ENCODE peak calls at places on chromosomes 6 and 20, in six cellular contexts. X is left ventricle myocardium inferior, B is glutamatergic neuron, E is iPS-NIHi11, L is NCI-H1417, I is fibroblast of the conjunctiva. U is an unnamed sample.

GRCh38 chr20:51338692-51339440 is 203.7 kb downstream of the NFATC2 start:
- DNase-seq in L (no peak), X (no peak), I (no peak), B (no peak), E (no peak), U (no peak)

GRCh38 chr20:10079964-10080363 is 45.2 kb downstream of the ANKEF1 start:
- DNase-seq in X (no peak), E (no peak), L (no peak), I (peak), B (no peak), U (no peak)

GRCh38 chr6:40986871-40987270 is 52.1 kb downstream of the UNC5CL start:
- DNase-seq in X (no peak), I (no peak), L (no peak), B (no peak), E (no peak), U (no peak)

GRCh38 chr20:44297721-44298120 is 13.3 kb downstream of the FITM2 start:
- DNase-seq in I (no peak), E (no peak), B (no peak), X (no peak), L (no peak), U (no peak)

GRCh38 chr20:37990571-37991151 is 42.6 kb downstream of the TTI1 start:
- DNase-seq in I (no peak), L (peak), X (peak), B (no peak), E (no peak), U (no peak)

GRCh38 chr6:157812425-157813171 is 10.4 kb upstream of the SNX9 start:
- DNase-seq in L (no peak), X (no peak), I (no peak), E (no peak), B (no peak), U (no peak)

GRCh38 chr6:163300838-163301237 is 113.7 kb upstream of the QKI start:
- DNase-seq in X (no peak), I (no peak), B (no peak), E (no peak), L (no peak), U (no peak)

GRCh38 chr6:99905209-99906106 is 88.6 kb downstream of the MCHR2 start:
- DNase-seq in X (no peak), E (peak), I (peak), B (no peak), L (peak), U (no peak)

GRCh38 chr6:46909371-46909770 is 12.4 kb downstream of the ADGRF5 start:
- DNase-seq in E (no peak), L (no peak), X (no peak), I (no peak), B (no peak), U (no peak)

GRCh38 chr6:130070306-130070705 is 51.9 kb downstream of the L3MBTL3 start:
- DNase-seq in E (no peak), L (no peak), X (no peak), B (no peak), I (no peak), U (no peak)

GRCh38 chr6:151763938-151764680 is 43.4 kb upstream of the ESR1 start:
- DNase-seq in I (peak), L (peak), B (peak), X (peak), E (peak), U (no peak)

GRCh38 chr20:21554376-21554890 is 40.6 kb upstream of the NKX2-2 start:
- DNase-seq in E (no peak), L (no peak), B (no peak), I (no peak), X (no peak), U (no peak)

GRCh38 chr6:5541751-5542432 is 280.6 kb downstream of the FARS2 start:
- DNase-seq in I (no peak), E (no peak), B (no peak), X (no peak), L (no peak), U (no peak)

U was measured in CD4-positive, alpha-beta T cell.